ENCODE peak calls at places on chromosomes 1 and 21, in nine cellular contexts. E is H9; G is ELR; T is left colon; Y is fibroblast of the aortic adventitia; R is B cell; Q is NCI-H2029; K is hepatic stellate cell; W is stimulated activated CD4-positive, alpha-beta T cell treated with anti-CD3 and anti-CD28 coated beads, TNF-alpha, amount 100 ng/mL, for 4 hours. M is an unnamed sample.

GRCh38 chr1:230270940-230271325 is 155.2 kb downstream of the PGBD5 start:
- DNase-seq in E (no peak), G (no peak), T (no peak), Y (no peak), R (no peak), Q (peak), K (no peak), W (no peak), M (no peak)

GRCh38 chr1:1631793-1632420 is at the start of gene MMP23B:
- DNase-seq in E (peak), G (no peak), T (peak), Y (no peak), R (peak), Q (no peak), K (peak), W (no peak), M (peak)

GRCh38 chr1:3030663-3031381 is 9.6 kb downstream of the ACTRT2 start:
- DNase-seq in E (peak), G (no peak), T (peak), Y (no peak), R (no peak), Q (no peak), K (no peak), W (no peak), M (peak)

GRCh38 chr1:186985889-186986491 is 157.2 kb downstream of the PLA2G4A start:
- DNase-seq in E (no peak), G (peak), T (no peak), Y (peak), R (peak), Q (peak), K (peak), W (no peak), M (no peak)

GRCh38 chr1:41404308-41404755 is 43.1 kb downstream of the FOXO6 start:
- DNase-seq in E (peak), G (peak), T (no peak), Y (no peak), R (no peak), Q (peak), K (peak), W (no peak), M (no peak)

GRCh38 chr1:166089804-166090203 is 77.0 kb downstream of the FAM78B start:
- DNase-seq in E (no peak), G (no peak), T (no peak), Y (peak), R (no peak), Q (no peak), K (no peak), W (no peak), M (no peak)

GRCh38 chr21:34974162-34974981 is 74.7 kb downstream of the RUNX1 start:
- DNase-seq in E (no peak), G (no peak), T (no peak), Y (no peak), R (peak), Q (no peak), K (no peak), W (no peak), M (peak)

GRCh38 chr21:36699026-36699545 is at the start of gene SIM2:
- DNase-seq in E (peak), G (peak), T (no peak), Y (no peak), R (no peak), Q (peak), K (no peak), W (no peak), M (no peak)

GRCh38 chr1:182248721-182249120 is 142.9 kb downstream of the GLUL start:
- DNase-seq in E (no peak), G (no peak), T (no peak), Y (no peak), R (no peak), Q (no peak), K (no peak), W (no peak), M (no peak)

GRCh38 chr21:38834725-38835124 is 29.0 kb downstream of the ETS2 start:
- DNase-seq in E (no peak), G (no peak), T (no peak), Y (no peak), R (no peak), Q (no peak), K (no peak), W (no peak), M (no peak)

GRCh38 chr1:229819091-229819490 is 193.0 kb downstream of the URB2 start:
- DNase-seq in E (no peak), G (no peak), T (no peak), Y (no peak), R (no peak), Q (no peak), K (no peak), W (no peak), M (no peak)

GRCh38 chr21:36628096-36628495 is 70.8 kb upstream of the SIM2 start:
- DNase-seq in E (no peak), G (no peak), T (no peak), Y (no peak), R (no peak), Q (no peak), K (no peak), W (no peak), M (no peak)

GRCh38 chr21:44984428-44984791 is 44.6 kb downstream of the SLX9 start:
- DNase-seq in E (no peak), G (no peak), T (no peak), Y (no peak), R (no peak), Q (no peak), K (no peak), W (no peak), M (no peak)

GRCh38 chr1:12087797-12088314 is 24.8 kb downstream of the TNFRSF8 start:
- DNase-seq in E (no peak), G (no peak), T (no peak), Y (no peak), R (peak), Q (no peak), K (no peak), W (no peak), M (peak)

GRCh38 chr1:52913537-52913936 is 8.0 kb downstream of the ECHDC2 start:
- DNase-seq in E (peak), G (no peak), T (no peak), Y (no peak), R (no peak), Q (no peak), K (no peak), W (no peak), M (no peak)

GRCh38 chr1:228348708-228349467 is 57.7 kb downstream of the TRIM11 start:
- DNase-seq in E (no peak), G (no peak), T (peak), Y (no peak), R (no peak), Q (no peak), K (no peak), W (no peak), M (no peak)

GRCh38 chr1:46581685-46582455 is 22.2 kb downstream of the MKNK1 start:
- DNase-seq in E (no peak), G (no peak), T (no peak), Y (no peak), R (no peak), Q (no peak), K (no peak), W (no peak), M (no peak)

GRCh38 chr1:92029241-92029922 is 403 bp upstream of the EPHX4 start:
- DNase-seq in E (peak), G (no peak), T (no peak), Y (no peak), R (no peak), Q (no peak), K (peak), W (peak), M (no peak)

GRCh38 chr1:15326691-15327530 is 79.9 kb downstream of the FHAD1 start:
- DNase-seq in E (no peak), G (no peak), T (no peak), Y (peak), R (no peak), Q (no peak), K (no peak), W (no peak), M (no peak)

GRCh38 chr1:107379826-107380225 is 239.0 kb downstream of the NTNG1 start:
- DNase-seq in E (no peak), G (no peak), T (no peak), Y (no peak), R (no peak), Q (no peak), K (no peak), W (no peak), M (no peak)

GRCh38 chr1:14371806-14372497 is 226.5 kb upstream of the KAZN start:
- DNase-seq in E (no peak), G (no peak), T (no peak), Y (peak), R (no peak), Q (no peak), K (no peak), W (no peak), M (no peak)

GRCh38 chr21:14523234-14523633 is 22.9 kb downstream of the SAMSN1 start:
- DNase-seq in E (no peak), G (no peak), T (no peak), Y (no peak), R (peak), Q (no peak), K (no peak), W (no peak), M (no peak)

GRCh38 chr1:106962591-106962990 is 93.9 kb upstream of the PRMT6 start:
- DNase-seq in E (no peak), G (no peak), T (no peak), Y (no peak), R (no peak), Q (no peak), K (no peak), W (no peak), M (no peak)

GRCh38 chr1:19658186-19658585 is 6.5 kb upstream of the HTR6 start:
- DNase-seq in E (no peak), G (no peak), T (no peak), Y (no peak), R (no peak), Q (no peak), K (no peak), W (no peak), M (peak)

GRCh38 chr1:188778578-188778977 is 1699.1 kb downstream of the BRINP3 start:
- DNase-seq in E (no peak), G (no peak), T (no peak), Y (no peak), R (no peak), Q (no peak), K (no peak), W (no peak), M (no peak)

GRCh38 chr1:10561497-10561896 is 86.7 kb downstream of the PEX14 start:
- DNase-seq in E (no peak), G (no peak), T (no peak), Y (peak), R (no peak), Q (no peak), K (no peak), W (no peak), M (no peak)

GRCh38 chr1:86409416-86410021 is 13.4 kb upstream of the ODF2L start:
- DNase-seq in E (no peak), G (peak), T (no peak), Y (no peak), R (no peak), Q (peak), K (no peak), W (no peak), M (no peak)

GRCh38 chr1:117147341-117147831 is 25.8 kb upstream of the TRIM45 start:
- DNase-seq in E (no peak), G (peak), T (no peak), Y (no peak), R (no peak), Q (no peak), K (no peak), W (no peak), M (no peak)

GRCh38 chr1:201640624-201641023 is 101.7 kb downstream of the NAV1 start:
- DNase-seq in E (no peak), G (no peak), T (no peak), Y (peak), R (no peak), Q (no peak), K (no peak), W (no peak), M (no peak)

GRCh38 chr1:205481629-205482071 is 22.8 kb upstream of the CDK18 start:
- DNase-seq in E (no peak), G (no peak), T (no peak), Y (no peak), R (no peak), Q (no peak), K (no peak), W (no peak), M (no peak)

GRCh38 chr1:18948913-18949688 is 7.4 kb downstream of the IFFO2 start:
- DNase-seq in E (no peak), G (peak), T (no peak), Y (peak), R (no peak), Q (no peak), K (peak), W (no peak), M (no peak)

GRCh38 chr1:34858901-34859441 is 578 bp downstream of the SMIM12 start:
- DNase-seq in E (no peak), G (peak), T (no peak), Y (peak), R (no peak), Q (no peak), K (peak), W (no peak), M (peak)

GRCh38 chr1:119556423-119556822 is 49.4 kb downstream of the HSD3B1 start:
- DNase-seq in E (no peak), G (no peak), T (no peak), Y (no peak), R (no peak), Q (no peak), K (no peak), W (no peak), M (no peak)

GRCh38 chr21:37364722-37365121 is 1.9 kb upstream of the DYRK1A start:
- DNase-seq in E (no peak), G (no peak), T (no peak), Y (no peak), R (peak), Q (no peak), K (no peak), W (no peak), M (no peak)

GRCh38 chr1:170623171-170623570 is 40.8 kb upstream of the PRRX1 start:
- DNase-seq in E (no peak), G (peak), T (no peak), Y (peak), R (no peak), Q (no peak), K (peak), W (no peak), M (no peak)